ENCODE peak calls at places on chromosomes 3 and 15, in five cellular contexts. One of them, this sample, is unnamed. For H3K4me1, the result is how much of the 10 kb centered on the place peaks cover.

GRCh38 chr3:147392083-147392916 is 14.0 kb downstream of the ZIC4 start:
- DNase-seq in MM.1S: no peak
- DNase-seq in OCI-LY7: no peak
- DNase-seq in lower lobe of right lung: no peak
- DNase-seq in ovary: no peak
- DNase-seq in this sample: no peak

GRCh38 chr15:74489518-74490338 is 28.8 kb upstream of the UBL7 start:
- DNase-seq in MM.1S: peak
- DNase-seq in OCI-LY7: peak
- DNase-seq in lower lobe of right lung: peak
- DNase-seq in ovary: peak
- DNase-seq in this sample: peak

GRCh38 chr15:48858401-48858800 is 19.5 kb upstream of the EID1 start:
- DNase-seq in MM.1S: peak
- DNase-seq in OCI-LY7: no peak
- DNase-seq in lower lobe of right lung: no peak
- DNase-seq in ovary: no peak
- DNase-seq in this sample: no peak

GRCh38 chr15:41892621-41893421 is 1.0 kb downstream of the SPTBN5 start:
- DNase-seq in MM.1S: no peak
- DNase-seq in OCI-LY7: no peak
- DNase-seq in lower lobe of right lung: peak
- DNase-seq in ovary: no peak
- DNase-seq in this sample: no peak

GRCh38 chr3:79490165-79491028 is 277.4 kb downstream of the ROBO1 start:
- DNase-seq in MM.1S: no peak
- DNase-seq in OCI-LY7: no peak
- DNase-seq in lower lobe of right lung: peak
- DNase-seq in ovary: peak
- DNase-seq in this sample: peak

GRCh38 chr3:196214783-196215441 is 1.4 kb upstream of the SLC51A start:
- DNase-seq in MM.1S: no peak
- DNase-seq in OCI-LY7: no peak
- DNase-seq in lower lobe of right lung: no peak
- DNase-seq in ovary: no peak
- DNase-seq in this sample: no peak

GRCh38 chr3:76410762-76411281 is 625.5 kb upstream of the ZNF717 start:
- DNase-seq in MM.1S: no peak
- DNase-seq in OCI-LY7: no peak
- DNase-seq in lower lobe of right lung: no peak
- DNase-seq in ovary: no peak
- DNase-seq in this sample: no peak

GRCh38 chr15:91839867-91840266 is 13.6 kb upstream of the SLCO3A1 start:
- DNase-seq in MM.1S: no peak
- DNase-seq in OCI-LY7: no peak
- DNase-seq in lower lobe of right lung: no peak
- DNase-seq in ovary: no peak
- DNase-seq in this sample: no peak

GRCh38 chr3:127448161-127448561 is 142.4 kb downstream of the TPRA1 start:
- DNase-seq in MM.1S: peak
- DNase-seq in OCI-LY7: no peak
- DNase-seq in lower lobe of right lung: no peak
- DNase-seq in ovary: no peak
- DNase-seq in this sample: no peak

GRCh38 chr15:30882861-30883433 is 20.8 kb upstream of the FAN1 start:
- DNase-seq in MM.1S: no peak
- DNase-seq in OCI-LY7: no peak
- DNase-seq in lower lobe of right lung: no peak
- DNase-seq in ovary: no peak
- DNase-seq in this sample: no peak

GRCh38 chr3:34212671-34213070 is 414.2 kb downstream of the PDCD6IP start:
- DNase-seq in MM.1S: no peak
- DNase-seq in OCI-LY7: no peak
- DNase-seq in lower lobe of right lung: no peak
- DNase-seq in ovary: no peak
- DNase-seq in this sample: no peak

GRCh38 chr3:150069158-150069536 is 98.5 kb upstream of the PFN2 start:
- DNase-seq in MM.1S: no peak
- DNase-seq in OCI-LY7: no peak
- DNase-seq in lower lobe of right lung: no peak
- DNase-seq in ovary: no peak
- DNase-seq in this sample: no peak

GRCh38 chr15:68593341-68593740 is 14.5 kb downstream of the CORO2B start:
- DNase-seq in MM.1S: no peak
- DNase-seq in OCI-LY7: no peak
- DNase-seq in lower lobe of right lung: no peak
- DNase-seq in ovary: no peak
- DNase-seq in this sample: no peak

GRCh38 chr3:107790612-107791011 is 267.9 kb downstream of the BBX start:
- DNase-seq in MM.1S: no peak
- DNase-seq in OCI-LY7: no peak
- DNase-seq in lower lobe of right lung: no peak
- DNase-seq in ovary: no peak
- DNase-seq in this sample: no peak

GRCh38 chr3:96182756-96183155 is 631.6 kb upstream of the EPHA6 start:
- DNase-seq in MM.1S: no peak
- DNase-seq in OCI-LY7: no peak
- DNase-seq in lower lobe of right lung: no peak
- DNase-seq in ovary: no peak
- DNase-seq in this sample: no peak

GRCh38 chr15:33067456-33067855 is 127.1 kb downstream of the FMN1 start:
- DNase-seq in MM.1S: no peak
- DNase-seq in OCI-LY7: no peak
- DNase-seq in lower lobe of right lung: no peak
- DNase-seq in ovary: no peak
- DNase-seq in this sample: no peak

GRCh38 chr3:14719006-14719405 is 44.1 kb downstream of the C3orf20 start:
- DNase-seq in MM.1S: no peak
- DNase-seq in OCI-LY7: no peak
- DNase-seq in lower lobe of right lung: no peak
- DNase-seq in ovary: no peak
- DNase-seq in this sample: no peak

GRCh38 chr3:112448939-112449338 is 50.3 kb downstream of the BTLA start:
- DNase-seq in MM.1S: no peak
- DNase-seq in OCI-LY7: no peak
- DNase-seq in lower lobe of right lung: no peak
- DNase-seq in ovary: no peak
- DNase-seq in this sample: no peak

GRCh38 chr3:42691861-42692666 is 6.7 kb downstream of the KLHL40 start:
- DNase-seq in MM.1S: no peak
- DNase-seq in OCI-LY7: no peak
- DNase-seq in lower lobe of right lung: peak
- DNase-seq in ovary: no peak
- DNase-seq in this sample: peak

GRCh38 chr15:68621535-68621934 is 42.7 kb downstream of the CORO2B start:
- DNase-seq in MM.1S: no peak
- DNase-seq in OCI-LY7: no peak
- DNase-seq in lower lobe of right lung: no peak
- DNase-seq in ovary: no peak
- DNase-seq in this sample: no peak

DNA sequence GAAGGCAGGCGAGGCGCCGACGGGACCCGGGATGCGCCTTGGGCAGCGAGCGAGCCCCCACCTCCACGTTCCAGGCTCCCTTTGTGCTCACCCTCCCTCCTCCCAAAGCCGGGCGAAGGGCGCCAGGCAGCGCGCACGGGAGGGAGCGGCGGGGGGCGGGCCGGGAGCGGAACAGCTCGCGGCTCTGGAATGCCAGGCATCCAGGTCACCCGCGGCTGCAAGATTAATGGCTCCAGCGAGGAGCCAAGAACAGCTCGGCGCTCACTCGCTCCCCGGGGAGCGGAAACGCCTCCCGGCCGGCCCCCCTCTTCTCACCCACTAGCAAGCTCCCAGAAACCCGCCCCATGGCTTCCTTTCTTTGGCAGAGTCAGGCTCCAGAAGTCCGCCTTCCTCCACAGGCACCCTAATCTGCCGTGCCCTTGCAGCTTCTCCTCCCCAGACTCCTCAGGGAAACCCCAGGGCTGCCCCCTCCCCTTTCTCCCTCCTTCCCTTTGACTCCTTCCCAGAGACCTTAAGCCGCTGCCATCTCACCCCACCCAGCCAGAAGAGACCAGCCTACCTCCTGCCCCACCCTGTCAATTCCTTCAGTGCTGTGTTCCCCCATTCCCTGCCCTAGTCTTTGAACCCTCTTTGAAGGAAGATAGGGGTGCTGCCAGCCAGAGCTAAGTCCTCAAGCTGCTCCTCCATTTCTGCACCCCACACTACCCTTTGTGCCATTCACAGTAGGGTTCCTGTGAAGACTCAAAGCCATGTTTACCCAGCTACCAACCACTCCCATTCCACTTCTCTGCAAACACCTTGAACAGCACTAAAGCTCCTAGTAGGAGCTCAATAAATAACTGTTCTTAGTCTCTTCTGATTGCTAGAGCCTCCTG is 9.9 kb downstream of the AMOTL2 start:
- DNase-seq in MM.1S: no peak
- DNase-seq in OCI-LY7: no peak
- DNase-seq in lower lobe of right lung: peak
- DNase-seq in ovary: peak
- DNase-seq in this sample: peak
- H3K4me1 ChIP-seq in MM.1S: under half
- H3K4me1 ChIP-seq in OCI-LY7: under half
- H3K4me1 ChIP-seq in lower lobe of right lung: half or more
- H3K4me1 ChIP-seq in ovary: under half
- H3K4me1 ChIP-seq in this sample: under half

GRCh38 chr3:52399131-52399530 is 45.8 kb downstream of the SEMA3G start:
- DNase-seq in MM.1S: no peak
- DNase-seq in OCI-LY7: no peak
- DNase-seq in lower lobe of right lung: peak
- DNase-seq in ovary: no peak
- DNase-seq in this sample: no peak
- H3K4me3 ChIP-seq in MM.1S: no peak
- H3K4me3 ChIP-seq in OCI-LY7: no peak
- H3K4me3 ChIP-seq in lower lobe of right lung: no peak
- H3K4me3 ChIP-seq in ovary: no peak
- H3K4me3 ChIP-seq in this sample: no peak

GRCh38 chr3:149013726-149014125 is 22.4 kb downstream of the GYG1 start:
- DNase-seq in MM.1S: no peak
- DNase-seq in OCI-LY7: no peak
- DNase-seq in lower lobe of right lung: no peak
- DNase-seq in ovary: no peak
- DNase-seq in this sample: no peak
- H3K27ac ChIP-seq in MM.1S: no peak
- H3K27ac ChIP-seq in OCI-LY7: no peak
- H3K27ac ChIP-seq in lower lobe of right lung: no peak
- H3K27ac ChIP-seq in ovary: no peak
- H3K27ac ChIP-seq in this sample: no peak

DNA sequence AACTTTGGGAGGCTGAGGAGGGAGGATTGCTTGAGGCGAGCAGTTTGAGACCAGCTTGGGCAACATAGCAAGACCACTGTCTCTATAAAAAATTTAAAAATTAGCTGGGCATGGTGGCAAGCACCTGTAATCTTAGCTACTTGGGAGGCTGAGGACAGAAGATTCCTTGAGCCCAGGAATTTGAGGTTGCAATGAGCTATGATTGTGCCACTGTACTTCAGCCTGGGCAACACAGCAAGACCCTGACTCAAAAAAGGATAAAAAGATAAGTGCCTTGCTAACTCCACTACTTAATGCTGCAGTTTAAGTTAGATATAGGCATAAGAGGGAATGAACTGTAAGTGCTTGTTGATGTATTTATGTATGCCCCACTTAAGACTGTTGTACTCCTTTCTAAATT is 102.2 kb downstream of the P3H2 start:
- DNase-seq in MM.1S: no peak
- DNase-seq in OCI-LY7: no peak
- DNase-seq in lower lobe of right lung: no peak
- DNase-seq in ovary: no peak
- DNase-seq in this sample: no peak
- H3K4me1 ChIP-seq in MM.1S: under half
- H3K4me1 ChIP-seq in OCI-LY7: under half
- H3K4me1 ChIP-seq in lower lobe of right lung: under half
- H3K4me1 ChIP-seq in ovary: under half
- H3K4me1 ChIP-seq in this sample: under half

GRCh38 chr3:178002113-178002512 is 534.1 kb upstream of the KCNMB2 start:
- DNase-seq in MM.1S: no peak
- DNase-seq in OCI-LY7: no peak
- DNase-seq in lower lobe of right lung: no peak
- DNase-seq in ovary: no peak
- DNase-seq in this sample: no peak
- H3K4me3 ChIP-seq in MM.1S: no peak
- H3K4me3 ChIP-seq in OCI-LY7: no peak
- H3K4me3 ChIP-seq in lower lobe of right lung: no peak
- H3K4me3 ChIP-seq in ovary: no peak
- H3K4me3 ChIP-seq in this sample: no peak

GRCh38 chr15:99704444-99704838 is 28.8 kb downstream of the LYSMD4 start:
- DNase-seq in MM.1S: peak
- DNase-seq in OCI-LY7: peak
- DNase-seq in lower lobe of right lung: no peak
- DNase-seq in ovary: no peak
- DNase-seq in this sample: no peak
- H3K27ac ChIP-seq in MM.1S: peak
- H3K27ac ChIP-seq in OCI-LY7: no peak
- H3K27ac ChIP-seq in lower lobe of right lung: peak
- H3K27ac ChIP-seq in ovary: peak
- H3K27ac ChIP-seq in this sample: peak

GRCh38 chr3:142999881-143000280 is 1.5 kb upstream of the U2SURP start:
- DNase-seq in MM.1S: no peak
- DNase-seq in OCI-LY7: no peak
- DNase-seq in lower lobe of right lung: no peak
- DNase-seq in ovary: no peak
- DNase-seq in this sample: no peak
- H3K4me1 ChIP-seq in MM.1S: under half
- H3K4me1 ChIP-seq in OCI-LY7: under half
- H3K4me1 ChIP-seq in lower lobe of right lung: under half
- H3K4me1 ChIP-seq in ovary: under half
- H3K4me1 ChIP-seq in this sample: under half

DNA sequence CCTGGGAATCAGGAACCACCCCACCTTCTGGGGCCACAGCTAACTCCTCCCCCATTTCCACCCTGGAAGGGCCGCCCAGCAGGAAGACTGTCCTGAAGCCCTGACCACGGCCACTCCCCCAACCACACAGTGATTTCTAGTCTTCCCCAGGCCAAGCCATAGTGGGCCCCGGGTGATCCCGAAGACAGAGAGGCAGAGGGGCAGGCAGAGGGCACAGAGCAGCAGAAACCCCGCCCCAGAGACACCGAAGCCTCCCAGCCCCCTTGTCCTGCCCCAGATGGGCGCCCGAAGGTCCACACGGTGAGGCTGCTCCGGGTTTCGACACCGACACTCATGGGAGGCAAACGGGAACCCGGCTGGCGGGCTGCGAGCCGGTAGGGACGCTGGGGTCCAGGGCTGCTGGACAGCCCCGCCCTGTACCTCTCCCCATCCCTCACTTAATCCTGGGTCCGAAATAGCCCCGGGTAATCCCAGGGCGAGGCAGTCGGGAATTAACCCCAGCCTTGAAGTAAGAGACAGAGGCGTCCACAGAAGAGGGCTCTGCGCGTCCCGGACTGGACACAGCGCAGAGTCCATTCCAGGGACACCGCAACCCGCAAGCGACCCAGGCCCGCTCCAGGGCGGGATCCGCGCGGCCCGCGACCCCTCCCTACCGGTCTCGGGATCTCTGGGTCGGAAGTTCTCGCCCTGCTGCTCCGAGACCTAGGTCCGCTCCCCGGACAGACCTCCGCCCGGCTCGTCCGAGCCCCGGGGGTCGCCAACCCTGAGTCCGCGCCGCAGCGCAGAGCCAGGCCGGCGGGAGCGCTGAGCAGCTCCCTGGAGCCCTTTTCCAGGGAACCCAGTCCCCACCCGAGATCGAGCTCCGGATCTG is 138.2 kb downstream of the NUP210 start:
- DNase-seq in MM.1S: no peak
- DNase-seq in OCI-LY7: no peak
- DNase-seq in lower lobe of right lung: peak
- DNase-seq in ovary: no peak
- DNase-seq in this sample: no peak
- H3K4me3 ChIP-seq in MM.1S: peak
- H3K4me3 ChIP-seq in OCI-LY7: no peak
- H3K4me3 ChIP-seq in lower lobe of right lung: peak
- H3K4me3 ChIP-seq in ovary: peak
- H3K4me3 ChIP-seq in this sample: peak